ENCODE peak calls at places on chromosomes 2 and 18, in eight cellular contexts. U is stromal cell of bone marrow; H is NCI-H1105 treated with DMSO at 0.1 percent for 48 hours; C is amniotic stem cell; J is AG10803; F is activated naive CD4-positive, alpha-beta T cell; P is stimulated activated CD4-positive, alpha-beta T cell treated with anti-CD3 and anti-CD28 coated beads, Interleukin-12 subunit alpha, Interleukin-12 subunit beta, amount 100 ng/mL, for 48 hours; V is iris pigment epithelial cell. N is an unnamed sample.
A peak's percentile ranks its signal among the peaks of the same experiment; 100 is the strongest.

GRCh38 chr2:56484906-56485305 is 301.1 kb downstream of the CCDC85A start:
- DNase-seq in V (no peak), U (no peak), H (no peak), C (no peak), J (peak; percentile 36), F (no peak), P (no peak), N (no peak)

GRCh38 chr2:19235308-19235707 is 123.1 kb downstream of the OSR1 start:
- DNase-seq in C (no peak), H (no peak), F (no peak), V (peak; percentile 84), P (no peak), J (peak; percentile 89), U (peak; percentile 18), N (no peak)

GRCh38 chr2:43288417-43289305 is 62.3 kb upstream of the ZFP36L2 start:
- DNase-seq in J (no peak), H (no peak), P (no peak), V (peak; percentile 69), C (no peak), F (no peak), U (no peak), N (no peak)

GRCh38 chr2:154758871-154759270 is 60.4 kb downstream of the KCNJ3 start:
- DNase-seq in F (no peak), C (no peak), P (no peak), H (no peak), U (no peak), V (no peak), J (no peak), N (no peak)

GRCh38 chr2:28662044-28662443 is 89.6 kb upstream of the PPP1CB start:
- DNase-seq in J (no peak), C (no peak), U (no peak), F (no peak), P (no peak), V (no peak), H (no peak), N (no peak)

GRCh38 chr2:70632966-70633365 is 79.3 kb upstream of the TGFA start:
- DNase-seq in U (no peak), P (no peak), V (no peak), C (no peak), J (no peak), H (no peak), F (no peak), N (no peak)

GRCh38 chr18:48818329-48819254 is 132.2 kb downstream of the SMAD7 start:
- DNase-seq in C (no peak), U (no peak), J (no peak), H (no peak), P (no peak), V (no peak), F (no peak), N (no peak)

GRCh38 chr2:105494683-105495425 is 96.0 kb upstream of the FHL2 start:
- DNase-seq in V (no peak), U (no peak), J (no peak), H (no peak), F (no peak), P (no peak), C (no peak), N (no peak)

GRCh38 chr18:31596081-31596872 is 4.6 kb downstream of the TTR start:
- DNase-seq in P (no peak), U (peak; percentile 27), H (no peak), V (peak; percentile 13), J (peak; percentile 45), C (no peak), F (no peak), N (no peak)

GRCh38 chr2:231687133-231687852 is 21.0 kb upstream of the PTMA start:
- DNase-seq in C (no peak), U (no peak), P (peak; percentile 56), V (no peak), J (no peak), H (no peak), F (peak; percentile 51), N (no peak)

GRCh38 chr2:1553671-1554295 is 140.5 kb downstream of the TPO start:
- DNase-seq in U (peak; percentile 90), F (no peak), V (peak; percentile 60), H (no peak), J (peak; percentile 84), P (no peak), C (no peak), N (no peak)

GRCh38 chr2:39266139-39266805 is 22.5 kb upstream of the CDKL4 start:
- DNase-seq in J (peak; percentile 3), U (peak; percentile 4), F (no peak), C (no peak), P (no peak), H (no peak), V (peak; percentile 26), N (no peak)

GRCh38 chr2:45980161-45980852 is 316.9 kb upstream of the EPAS1 start:
- DNase-seq in H (no peak), U (no peak), C (no peak), J (no peak), P (no peak), F (no peak), V (no peak), N (no peak)

GRCh38 chr18:51339866-51340265 is 142.4 kb upstream of the MEX3C start:
- DNase-seq in C (no peak), P (no peak), U (no peak), V (peak; percentile 7), F (no peak), J (no peak), H (peak; percentile 14), N (no peak)

GRCh38 chr18:36535202-36535935 is 237.9 kb downstream of the FHOD3 start:
- DNase-seq in C (no peak), P (no peak), U (no peak), J (no peak), F (no peak), H (no peak), V (no peak), N (no peak)

GRCh38 chr2:173797586-173798263 is 167.4 kb downstream of the SP3 start:
- DNase-seq in H (no peak), U (no peak), P (no peak), F (no peak), V (no peak), J (no peak), C (no peak), N (no peak)

GRCh38 chr18:46677609-46678470 is 20.8 kb upstream of the LOXHD1 start:
- DNase-seq in F (no peak), P (no peak), C (no peak), U (no peak), H (no peak), V (peak; percentile 3), J (peak; percentile 25), N (no peak)

GRCh38 chr2:187497858-187498463 is 49.9 kb upstream of the CALCRL start:
- DNase-seq in H (peak; percentile 7), J (peak; percentile 8), C (no peak), V (no peak), P (no peak), U (peak; percentile 11), F (no peak), N (no peak)

GRCh38 chr2:235774153-235774552 is 280.3 kb downstream of the AGAP1 start:
- DNase-seq in C (no peak), V (no peak), P (no peak), U (no peak), H (no peak), F (no peak), J (no peak), N (no peak)

GRCh38 chr18:59742325-59743111 is 45.3 kb upstream of the CCBE1 start:
- DNase-seq in U (peak; percentile 76), H (no peak), C (no peak), V (peak; percentile 47), F (no peak), J (peak; percentile 88), P (no peak), N (no peak)

GRCh38 chr2:10798783-10799182 is 13.8 kb downstream of the PDIA6 start:
- DNase-seq in H (no peak), V (no peak), F (no peak), P (no peak), U (no peak), J (no peak), C (no peak), N (no peak)

GRCh38 chr2:226761195-226761583 is 38.4 kb downstream of the IRS1 start:
- DNase-seq in V (no peak), C (no peak), U (no peak), F (no peak), P (no peak), H (no peak), J (no peak), N (no peak)

GRCh38 chr2:218671077-218671653 is 637 bp downstream of the RNF25 start:
- DNase-seq in H (no peak), P (no peak), U (no peak), V (peak; percentile 39), C (no peak), F (no peak), J (peak; percentile 12), N (no peak)